ENCODE peak calls at places on chromosomes 2 and 18, in eight cellular contexts. D is sciatic nerve; E is body of pancreas; X is upper lobe of right lung; V is upper lobe of left lung; Q is HepG2; U is stimulated activated naive CD8-positive, alpha-beta T cell treated with anti-CD3 and anti-CD28 coated beads, Interleukin-15, amount 100 ng/mL, for 72 hours; Z is IMR-90. M is an unnamed sample.

GRCh38 chr2:197835293-197835692 is 30.9 kb downstream of the PLCL1 start:
- ATAC-seq in D (no peak), E (no peak), X (no peak), V (no peak), Q (no peak), U (no peak), Z (no peak), M (no peak)

GRCh38 chr2:176913955-176914354 is 298.6 kb upstream of the HNRNPA3 start:
- ATAC-seq in D (no peak), E (no peak), X (no peak), V (no peak), Q (no peak), U (no peak), Z (no peak), M (no peak)

GRCh38 chr18:5979176-5979888 is 84.0 kb upstream of the TMEM200C start:
- ATAC-seq in D (no peak), E (no peak), X (no peak), V (no peak), Q (no peak), U (peak; percentile 12), Z (no peak), M (peak; percentile 67)

GRCh38 chr18:60259052-60259681 is 113.4 kb downstream of the MC4R start:
- ATAC-seq in D (no peak), E (no peak), X (no peak), V (no peak), Q (no peak), U (no peak), Z (peak; percentile 65), M (no peak)

GRCh38 chr2:101173707-101174295 is 22.6 kb upstream of the TBC1D8 start:
- ATAC-seq in D (peak; percentile 80), E (no peak), X (peak; percentile 97), V (peak; percentile 89), Q (peak; percentile 31), U (peak; percentile 100), Z (no peak), M (peak; percentile 74)

GRCh38 chr2:109694190-109694589 is 80.0 kb downstream of the SOWAHC start:
- ATAC-seq in D (no peak), E (peak; percentile 41), X (no peak), V (no peak), Q (no peak), U (no peak), Z (peak; percentile 54), M (peak; percentile 30)

GRCh38 chr2:72933646-72934151 is 16.4 kb downstream of the EMX1 start:
- ATAC-seq in D (no peak), E (no peak), X (no peak), V (no peak), Q (no peak), U (no peak), Z (no peak), M (no peak)

GRCh38 chr2:15584767-15585469 is 6.8 kb upstream of the DDX1 start:
- ATAC-seq in D (no peak), E (no peak), X (no peak), V (no peak), Q (no peak), U (no peak), Z (peak; percentile 44), M (peak; percentile 51)

GRCh38 chr2:162196611-162197010 is 44.6 kb upstream of the GCG start:
- ATAC-seq in D (no peak), E (no peak), X (no peak), V (no peak), Q (no peak), U (no peak), Z (peak; percentile 40), M (no peak)

GRCh38 chr18:74271656-74272055 is 20.1 kb downstream of the CYB5A start:
- ATAC-seq in D (peak; percentile 39), E (no peak), X (no peak), V (no peak), Q (no peak), U (no peak), Z (no peak), M (peak; percentile 98)

GRCh38 chr2:26706616-26707473 is 14.3 kb downstream of the KCNK3 start:
- ATAC-seq in D (peak; percentile 8), E (peak; percentile 58), X (peak; percentile 5), V (no peak), Q (peak; percentile 19), U (no peak), Z (peak; percentile 35), M (peak; percentile 6)

GRCh38 chr18:31042068-31042390 is 513 bp downstream of the DSC3 start:
- ATAC-seq in D (no peak), E (no peak), X (no peak), V (peak; percentile 24), Q (no peak), U (peak; percentile 45), Z (no peak), M (peak; percentile 5)

GRCh38 chr2:204250692-204251091 is 294.6 kb upstream of the PARD3B start:
- ATAC-seq in D (no peak), E (no peak), X (no peak), V (no peak), Q (no peak), U (peak; percentile 72), Z (no peak), M (no peak)

GRCh38 chr18:55243852-55244251 is 284.6 kb upstream of the CCDC68 start:
- ATAC-seq in D (peak; percentile 91), E (no peak), X (no peak), V (peak; percentile 51), Q (no peak), U (no peak), Z (peak; percentile 53), M (no peak)

GRCh38 chr2:118763797-118764196 is 83.7 kb downstream of the EN1 start:
- ATAC-seq in D (no peak), E (no peak), X (no peak), V (no peak), Q (peak; percentile 95), U (no peak), Z (no peak), M (no peak)

GRCh38 chr18:58239879-58240278 is 195.9 kb downstream of the NEDD4L start:
- ATAC-seq in D (no peak), E (peak; percentile 43), X (no peak), V (no peak), Q (no peak), U (no peak), Z (no peak), M (no peak)

GRCh38 chr2:137168564-137168963 is 403.2 kb downstream of the THSD7B start:
- ATAC-seq in D (no peak), E (no peak), X (no peak), V (no peak), Q (no peak), U (no peak), Z (no peak), M (peak; percentile 67)

GRCh38 chr2:11498543-11499034 is 32.6 kb upstream of the E2F6 start:
- ATAC-seq in D (peak; percentile 87), E (peak; percentile 88), X (peak; percentile 42), V (peak; percentile 64), Q (peak; percentile 66), U (no peak), Z (no peak), M (peak; percentile 18)

GRCh38 chr2:30135541-30135940 is 11.3 kb upstream of the YPEL5 start:
- ATAC-seq in D (no peak), E (no peak), X (no peak), V (no peak), Q (no peak), U (no peak), Z (no peak), M (no peak)

GRCh38 chr2:54757496-54757895 is 34.0 kb downstream of the EML6 start:
- ATAC-seq in D (no peak), E (no peak), X (no peak), V (no peak), Q (no peak), U (no peak), Z (no peak), M (peak; percentile 59)

GRCh38 chr2:236661762-236662110 is 92.1 kb downstream of the ACKR3 start:
- ATAC-seq in D (peak; percentile 70), E (peak; percentile 22), X (no peak), V (peak; percentile 39), Q (no peak), U (no peak), Z (no peak), M (no peak)

GRCh38 chr18:33146009-33146408 is 294.5 kb downstream of the CCDC178 start:
- ATAC-seq in D (no peak), E (no peak), X (peak; percentile 21), V (no peak), Q (no peak), U (no peak), Z (no peak), M (no peak)

GRCh38 chr2:47177042-47177565 is 22.0 kb upstream of the STPG4 start:
- ATAC-seq in D (no peak), E (peak; percentile 5), X (no peak), V (peak; percentile 3), Q (peak; percentile 3), U (no peak), Z (no peak), M (no peak)

GRCh38 chr2:8296340-8296739 is 385.5 kb upstream of the ID2 start:
- ATAC-seq in D (no peak), E (no peak), X (no peak), V (no peak), Q (no peak), U (peak; percentile 68), Z (no peak), M (no peak)

GRCh38 chr18:51082571-51083264 is 52.7 kb downstream of the SMAD4 start:
- ATAC-seq in D (no peak), E (peak; percentile 48), X (peak; percentile 54), V (no peak), Q (no peak), U (peak; percentile 89), Z (no peak), M (no peak)

GRCh38 chr18:58501033-58501432 is 127.9 kb downstream of the ALPK2 start:
- ATAC-seq in D (no peak), E (no peak), X (no peak), V (no peak), Q (no peak), U (no peak), Z (no peak), M (no peak)

GRCh38 chr2:143433158-143433557 is 303.9 kb downstream of the ARHGAP15 start:
- ATAC-seq in D (peak; percentile 79), E (no peak), X (peak; percentile 47), V (no peak), Q (no peak), U (no peak), Z (peak; percentile 64), M (no peak)

GRCh38 chr2:232308986-232309385 is 69.6 kb upstream of the ALPP start:
- ATAC-seq in D (no peak), E (no peak), X (no peak), V (no peak), Q (no peak), U (peak; percentile 86), Z (no peak), M (no peak)

M was measured in esophagus mucosa.